ENCODE peak calls at places on chromosomes 16 and 17, in six cellular contexts. F is RCC 7860; T is central memory CD4-positive, alpha-beta T cell; U is Peyer's patch; C is ovary; M is stomach. Q is an unnamed sample.
A peak's percentile ranks its signal among the peaks of the same experiment; 100 is the strongest.

GRCh38 chr16:1082266-1082951 is 9.9 kb downstream of the SSTR5 start:
- DNase-seq in F (peak; percentile 11), T (no peak), U (no peak), C (no peak), M (no peak), Q (no peak)

GRCh38 chr17:78069695-78070094 is 58.9 kb downstream of the TMC6 start:
- DNase-seq in F (no peak), T (no peak), U (no peak), C (no peak), M (no peak), Q (no peak)

GRCh38 chr17:60231234-60231633 is 81.5 kb downstream of the CA4 start:
- DNase-seq in F (no peak), T (peak; percentile 0), U (no peak), C (no peak), M (no peak), Q (no peak)

GRCh38 chr17:65434878-65435277 is 126.6 kb downstream of the AXIN2 start:
- DNase-seq in F (peak; percentile 40), T (no peak), U (no peak), C (no peak), M (no peak), Q (no peak)

GRCh38 chr17:50348522-50349240 is 2.8 kb downstream of the XYLT2 start:
- DNase-seq in F (peak; percentile 34), T (no peak), U (no peak), C (no peak), M (peak; percentile 58), Q (no peak)

GRCh38 chr16:88649924-88650748 is 717 bp downstream of the CYBA start:
- DNase-seq in F (peak; percentile 37), T (peak; percentile 37), U (peak; percentile 66), C (no peak), M (peak; percentile 48), Q (peak; percentile 70)

GRCh38 chr16:78761427-78761826 is 662.0 kb downstream of the WWOX start:
- DNase-seq in F (no peak), T (no peak), U (no peak), C (no peak), M (no peak), Q (no peak)

GRCh38 chr17:31674717-31675349 is 184.2 kb downstream of the COPRS start:
- DNase-seq in F (peak; percentile 76), T (no peak), U (no peak), C (no peak), M (no peak), Q (no peak)

GRCh38 chr16:1614226-1615102 is 2.3 kb downstream of the CRAMP1 start:
- DNase-seq in F (no peak), T (peak; percentile 12), U (no peak), C (peak; percentile 27), M (peak; percentile 31), Q (peak; percentile 63)

GRCh38 chr17:17401271-17401781 is 75.5 kb upstream of the MED9 start:
- DNase-seq in F (peak; percentile 29), T (no peak), U (no peak), C (no peak), M (no peak), Q (no peak)

GRCh38 chr16:78507576-78507975 is 408.1 kb downstream of the WWOX start:
- DNase-seq in F (no peak), T (no peak), U (no peak), C (no peak), M (no peak), Q (no peak)

GRCh38 chr17:15409721-15410247 is 57.6 kb downstream of the CDRT4 start:
- DNase-seq in F (peak; percentile 13), T (no peak), U (no peak), C (peak; percentile 69), M (no peak), Q (no peak)

GRCh38 chr16:18792836-18793433 is 2.8 kb upstream of the RPS15A start:
- DNase-seq in F (no peak), T (no peak), U (no peak), C (no peak), M (no peak), Q (no peak)

GRCh38 chr16:16019488-16019887 is 70.1 kb downstream of the ABCC1 start:
- DNase-seq in F (peak; percentile 76), T (no peak), U (no peak), C (no peak), M (no peak), Q (no peak)

Q was measured in ecto neural progenitor cell.